ENCODE peak calls at places on chromosomes 11 and 22, in four cellular contexts. G, S, D and P are unnamed samples. For H3K4me1, the result is how much of the 10 kb centered on the place peaks cover.

GRCh38 chr11:108497317-108498045 is 703 bp downstream of the POGLUT3 start:
- DNase-seq in G (peak), S (peak), D (peak), P (peak)

GRCh38 chr11:116931206-116931953 is 94.0 kb upstream of the APOA1 start:
- DNase-seq in G (no peak), S (no peak), D (no peak), P (no peak)

GRCh38 chr22:18024276-18024939 is at the start of gene MICAL3:
- DNase-seq in G (no peak), S (no peak), D (no peak), P (no peak)

GRCh38 chr11:10488581-10489443 is 33.7 kb downstream of the AMPD3 start:
- DNase-seq in G (peak), S (no peak), D (no peak), P (no peak)

GRCh38 chr11:6385046-6385777 is 5.1 kb upstream of the SMPD1 start:
- DNase-seq in G (no peak), S (no peak), D (no peak), P (peak)

GRCh38 chr11:12859872-12860657 is 149.1 kb upstream of the RASSF10 start:
- DNase-seq in G (no peak), S (no peak), D (no peak), P (no peak)

GRCh38 chr22:28821452-28821851 is 21.1 kb upstream of the XBP1 start:
- DNase-seq in G (no peak), S (no peak), D (no peak), P (no peak)

GRCh38 chr11:69215784-69216415 is 60.2 kb downstream of the SMIM38 start:
- DNase-seq in G (no peak), S (no peak), D (no peak), P (no peak)

GRCh38 chr11:63459586-63459985 is 31.4 kb downstream of the PLAAT5 start:
- DNase-seq in G (no peak), S (no peak), D (no peak), P (peak)

GRCh38 chr22:32828150-32828549 is 26.6 kb downstream of the TIMP3 start:
- DNase-seq in G (no peak), S (no peak), D (no peak), P (no peak)

GRCh38 chr11:70541176-70541575 is 142.8 kb downstream of the CTTN start:
- DNase-seq in G (no peak), S (no peak), D (no peak), P (no peak)

GRCh38 chr11:64348611-64349387 is 8.8 kb downstream of the CCDC88B start:
- DNase-seq in G (no peak), S (no peak), D (peak), P (no peak)

GRCh38 chr11:111798279-111798678 is 32.1 kb upstream of the PPP2R1B start:
- DNase-seq in G (no peak), S (no peak), D (no peak), P (no peak)

GRCh38 chr11:130217133-130217631 is 57.6 kb downstream of the ST14 start:
- DNase-seq in G (no peak), S (no peak), D (no peak), P (no peak)

GRCh38 chr11:47399860-47400812 is 8.3 kb upstream of the SLC39A13 start:
- DNase-seq in G (no peak), S (no peak), D (no peak), P (no peak)

DNA sequence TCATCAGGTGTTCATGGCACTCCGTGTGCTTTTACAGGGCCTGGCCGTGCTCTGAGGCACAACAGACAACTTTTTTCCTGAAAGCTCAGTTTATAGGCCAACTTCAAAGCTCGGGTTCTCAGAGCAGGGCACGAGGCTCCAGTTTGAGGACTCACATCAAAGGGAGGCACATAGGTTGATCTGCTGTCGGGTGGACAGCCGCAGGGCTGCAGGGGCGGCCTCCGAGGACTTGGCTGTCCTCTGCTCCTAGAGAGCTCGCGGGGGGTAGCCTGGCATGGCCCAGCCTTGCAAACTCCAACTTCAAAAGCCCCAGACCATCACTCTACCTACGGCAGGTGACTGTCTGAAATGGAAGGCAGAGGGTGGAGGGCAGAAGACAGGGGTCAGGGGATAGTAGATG is 31.6 kb downstream of the C11orf58 start:
- DNase-seq in G (no peak), S (no peak), D (no peak), P (no peak)
- TF ChIP-seq YY1 in G (no peak), S (no peak), D (no peak), P (no peak)

GRCh38 chr22:19965771-19966709 is 24.4 kb upstream of the TXNRD2 start:
- DNase-seq in G (no peak), S (no peak), D (no peak), P (no peak)
- TF ChIP-seq SUZ12 in G (no peak), S (no peak), D (no peak), P (no peak)

GRCh38 chr11:33898957-33899356 is 7.1 kb upstream of the LMO2 start:
- DNase-seq in G (no peak), S (no peak), D (no peak), P (no peak)
- H3K4me1 ChIP-seq in G (under half), S (under half), D (under half), P (under half)

DNA sequence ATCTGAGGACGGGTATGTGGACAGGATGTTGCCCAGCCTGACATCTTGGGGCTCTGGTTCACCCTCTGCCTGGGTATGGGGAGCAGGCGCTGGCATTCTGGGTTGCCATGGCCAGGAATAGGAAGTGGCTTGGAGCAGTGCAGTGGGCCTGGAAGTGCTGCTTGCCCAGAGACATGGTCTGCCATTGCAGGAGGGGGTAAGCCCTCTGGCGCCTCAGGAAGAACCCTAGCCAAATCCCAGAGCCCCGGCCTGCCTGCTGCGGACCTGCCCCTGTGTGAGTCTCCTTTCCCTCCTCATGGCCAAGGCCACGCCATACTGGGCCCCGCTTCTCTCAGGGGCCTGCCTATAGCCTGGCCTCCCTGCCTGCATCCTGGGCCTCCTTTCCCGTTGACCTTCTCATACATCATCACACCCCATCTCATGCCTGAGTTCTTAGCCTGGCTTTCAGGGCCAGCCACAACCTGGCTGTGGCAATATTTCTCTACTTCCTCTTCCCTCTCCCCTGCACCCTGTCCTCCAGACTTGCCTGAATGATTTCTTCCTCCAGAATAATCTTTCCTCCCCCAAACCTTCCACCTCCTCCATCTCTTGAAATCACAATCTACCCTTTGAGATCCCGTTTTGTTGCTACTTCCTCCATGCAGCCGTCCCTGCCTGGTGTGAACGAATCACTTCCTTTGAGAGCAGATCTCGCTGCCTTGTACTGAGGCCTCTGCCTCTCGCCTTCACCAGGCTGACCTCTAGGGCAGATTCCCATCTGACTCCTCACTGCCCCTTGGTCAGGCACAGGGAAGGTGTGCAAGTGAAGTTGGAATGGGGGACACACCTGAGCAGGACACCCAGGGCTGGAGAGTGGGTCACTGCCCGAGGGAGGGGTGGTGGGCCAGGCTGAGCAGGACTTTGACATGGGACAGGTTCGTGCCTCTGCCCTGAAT is 5.2 kb downstream of the CAPN5 start:
- DNase-seq in G (no peak), S (no peak), D (no peak), P (no peak)
- TF ChIP-seq YY1 in G (no peak), S (no peak), D (no peak), P (no peak)

DNA sequence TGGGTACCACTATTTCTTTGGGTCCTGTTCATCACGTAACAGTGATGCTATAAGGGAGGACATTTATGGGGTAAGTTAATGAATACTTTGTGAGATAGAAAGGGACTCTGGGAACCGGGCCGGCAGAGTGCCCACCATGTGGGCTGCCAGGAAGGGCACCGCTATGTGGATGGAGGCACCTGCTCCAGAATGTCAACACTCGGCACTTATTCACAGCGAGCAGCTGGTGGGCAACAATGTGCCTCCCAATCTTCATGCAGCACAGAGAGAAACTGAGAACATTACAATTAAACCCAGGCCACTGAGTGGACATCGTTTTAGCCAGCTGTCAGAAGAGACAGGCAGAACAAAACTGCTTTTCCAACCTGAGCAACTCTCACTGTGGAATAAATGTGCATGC is 15.8 kb upstream of the ELFN2 start:
- DNase-seq in G (no peak), S (no peak), D (no peak), P (no peak)
- TF ChIP-seq SUZ12 in G (no peak), S (no peak), D (no peak), P (no peak)

GRCh38 chr11:66036334-66036710 is 10.0 kb upstream of the CATSPER1 start:
- DNase-seq in G (no peak), S (no peak), D (no peak), P (no peak)

GRCh38 chr11:66037327-66037726 is 11.0 kb upstream of the CATSPER1 start:
- DNase-seq in G (no peak), S (no peak), D (no peak), P (no peak)

GRCh38 chr11:66042227-66043007 is 6.5 kb downstream of the GAL3ST3 start:
- DNase-seq in G (no peak), S (no peak), D (no peak), P (no peak)

GRCh38 chr11:66043008-66043906 is 5.7 kb downstream of the GAL3ST3 start:
- DNase-seq in G (no peak), S (no peak), D (no peak), P (no peak)

GRCh38 chr11:66039765-66040164 is 9.2 kb downstream of the GAL3ST3 start:
- DNase-seq in G (no peak), S (no peak), D (no peak), P (no peak)
- H3K4me1 ChIP-seq in G (under half), S (under half), D (under half), P (under half)

DNA sequence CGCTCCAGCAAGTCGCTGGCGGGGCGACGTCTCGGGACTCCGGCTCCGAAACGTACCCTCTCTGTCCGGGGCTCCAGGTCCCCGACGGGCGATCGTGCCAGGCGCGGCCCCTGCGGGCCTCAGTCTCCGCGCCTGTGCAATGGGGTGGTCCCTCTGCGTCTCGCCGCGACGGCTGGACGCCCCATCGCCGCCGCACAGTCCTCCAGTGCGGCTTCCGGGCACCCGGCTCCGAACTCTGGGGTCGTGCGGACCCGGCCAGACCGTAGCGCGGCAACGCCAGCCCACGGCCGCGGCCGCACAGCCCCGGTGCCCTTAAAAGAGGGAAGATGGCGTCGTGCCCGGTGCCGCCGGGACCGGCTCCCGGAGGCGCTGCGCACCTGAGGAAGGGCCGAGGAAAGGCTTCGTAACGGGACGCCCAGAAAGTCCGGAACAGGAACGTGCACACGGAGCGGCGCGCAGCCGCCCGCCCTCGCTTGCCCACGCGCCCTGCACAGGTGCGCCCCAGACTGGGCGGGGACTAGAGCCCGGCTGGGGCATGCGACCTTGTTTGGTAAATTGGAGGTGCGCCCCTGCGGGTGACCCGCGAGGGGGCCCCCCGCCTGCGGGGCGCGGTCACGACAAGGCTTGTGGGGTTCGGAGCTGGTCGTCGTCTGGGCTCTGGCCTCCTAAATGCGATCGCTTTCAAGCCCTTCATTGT is 525 bp downstream of the BIK start:
- DNase-seq in G (no peak), S (no peak), D (no peak), P (no peak)
- TF ChIP-seq YY1 in G (no peak), S (peak), D (peak), P (no peak)

DNA sequence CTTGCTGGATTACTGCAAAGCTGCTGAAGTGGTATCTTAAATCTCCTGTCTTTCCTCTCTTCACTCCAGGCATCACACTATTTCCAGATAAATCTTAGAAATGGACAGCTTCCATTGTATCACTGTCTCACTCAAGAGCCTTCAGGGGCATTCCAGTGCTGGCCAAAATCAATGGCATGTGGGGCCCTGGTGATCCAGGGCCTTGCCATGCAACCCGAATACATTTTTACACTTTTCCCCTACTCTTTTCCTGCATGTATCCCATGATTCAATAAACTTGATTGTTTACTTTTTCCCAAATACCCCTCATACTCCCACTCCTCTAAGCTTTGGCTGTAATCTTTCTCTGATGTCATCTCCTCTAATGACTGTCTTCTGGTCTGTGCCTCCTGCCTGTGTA is 39.4 kb upstream of the DEUP1 start:
- DNase-seq in G (no peak), S (no peak), D (no peak), P (no peak)
- TF ChIP-seq SUZ12 in G (no peak), S (no peak), D (no peak), P (no peak)

GRCh38 chr11:65432686-65433582 is 10.3 kb downstream of the NEAT1 start:
- DNase-seq in G (no peak), S (no peak), D (no peak), P (no peak)
- H3K4me1 ChIP-seq in G (under half), S (under half), D (half or more), P (under half)